ENCODE peak calls at places on chromosomes 13 and 19, in eight cellular contexts. One of them, this sample, is unnamed.

GRCh38 chr13:109479991-109480696 is 306.2 kb downstream of the IRS2 start:
- DNase-seq in choroid plexus epithelial cell: peak; percentile 89
- DNase-seq in fibroblast of pulmonary artery: peak; percentile 73
- DNase-seq in astrocyte of the spinal cord: no peak
- DNase-seq in SJCRH30: no peak
- DNase-seq in thyroid gland: no peak
- DNase-seq in Panc1: no peak
- DNase-seq in foreskin fibroblast: peak; percentile 44
- DNase-seq in this sample: no peak

GRCh38 chr13:111893607-111894443 is 173.1 kb upstream of the SOX1 start:
- DNase-seq in foreskin fibroblast: no peak
- DNase-seq in Panc1: no peak
- DNase-seq in SJCRH30: no peak
- DNase-seq in choroid plexus epithelial cell: no peak
- DNase-seq in thyroid gland: no peak
- DNase-seq in fibroblast of pulmonary artery: no peak
- DNase-seq in astrocyte of the spinal cord: no peak
- DNase-seq in this sample: no peak

GRCh38 chr13:99312493-99312883 is 5.3 kb upstream of the GPR183 start:
- DNase-seq in choroid plexus epithelial cell: peak; percentile 94
- DNase-seq in fibroblast of pulmonary artery: peak; percentile 72
- DNase-seq in astrocyte of the spinal cord: peak; percentile 49
- DNase-seq in thyroid gland: peak; percentile 88
- DNase-seq in foreskin fibroblast: peak; percentile 99
- DNase-seq in SJCRH30: no peak
- DNase-seq in Panc1: no peak
- DNase-seq in this sample: no peak

GRCh38 chr19:13190781-13191540 is 40.8 kb downstream of the IER2 start:
- DNase-seq in Panc1: no peak
- DNase-seq in SJCRH30: no peak
- DNase-seq in choroid plexus epithelial cell: no peak
- DNase-seq in astrocyte of the spinal cord: no peak
- DNase-seq in thyroid gland: no peak
- DNase-seq in fibroblast of pulmonary artery: no peak
- DNase-seq in foreskin fibroblast: no peak
- DNase-seq in this sample: no peak

GRCh38 chr19:829129-829758 is 1.6 kb downstream of the AZU1 start:
- DNase-seq in foreskin fibroblast: no peak
- DNase-seq in choroid plexus epithelial cell: no peak
- DNase-seq in astrocyte of the spinal cord: no peak
- DNase-seq in fibroblast of pulmonary artery: no peak
- DNase-seq in SJCRH30: no peak
- DNase-seq in thyroid gland: no peak
- DNase-seq in Panc1: no peak
- DNase-seq in this sample: no peak

GRCh38 chr19:41288898-41289505 is 21.0 kb upstream of the CCDC97 start:
- DNase-seq in foreskin fibroblast: no peak
- DNase-seq in SJCRH30: no peak
- DNase-seq in fibroblast of pulmonary artery: no peak
- DNase-seq in choroid plexus epithelial cell: no peak
- DNase-seq in Panc1: no peak
- DNase-seq in astrocyte of the spinal cord: no peak
- DNase-seq in thyroid gland: no peak
- DNase-seq in this sample: no peak

GRCh38 chr19:34173145-34173956 is 1.0 kb downstream of the LSM14A start:
- DNase-seq in SJCRH30: peak; percentile 16
- DNase-seq in foreskin fibroblast: peak; percentile 15
- DNase-seq in fibroblast of pulmonary artery: peak; percentile 55
- DNase-seq in Panc1: no peak
- DNase-seq in thyroid gland: peak; percentile 76
- DNase-seq in choroid plexus epithelial cell: peak; percentile 72
- DNase-seq in astrocyte of the spinal cord: no peak
- DNase-seq in this sample: no peak

GRCh38 chr13:99311137-99311536 is 3.9 kb upstream of the GPR183 start:
- DNase-seq in thyroid gland: no peak
- DNase-seq in SJCRH30: no peak
- DNase-seq in choroid plexus epithelial cell: no peak
- DNase-seq in Panc1: no peak
- DNase-seq in foreskin fibroblast: no peak
- DNase-seq in fibroblast of pulmonary artery: no peak
- DNase-seq in astrocyte of the spinal cord: peak; percentile 37
- DNase-seq in this sample: no peak

GRCh38 chr13:99796175-99796819 is 175.3 kb downstream of the ZIC5 start:
- DNase-seq in choroid plexus epithelial cell: peak; percentile 57
- DNase-seq in foreskin fibroblast: peak; percentile 12
- DNase-seq in Panc1: no peak
- DNase-seq in thyroid gland: no peak
- DNase-seq in fibroblast of pulmonary artery: peak; percentile 47
- DNase-seq in astrocyte of the spinal cord: peak; percentile 52
- DNase-seq in SJCRH30: peak; percentile 58
- DNase-seq in this sample: no peak

GRCh38 chr13:99033814-99034213 is 56.0 kb upstream of the DOCK9 start:
- DNase-seq in Panc1: no peak
- DNase-seq in choroid plexus epithelial cell: peak; percentile 65
- DNase-seq in fibroblast of pulmonary artery: peak; percentile 61
- DNase-seq in thyroid gland: no peak
- DNase-seq in SJCRH30: no peak
- DNase-seq in astrocyte of the spinal cord: peak; percentile 50
- DNase-seq in foreskin fibroblast: no peak
- DNase-seq in this sample: no peak

GRCh38 chr13:25581351-25581750 is 209.6 kb downstream of the ATP8A2 start:
- DNase-seq in SJCRH30: no peak
- DNase-seq in Panc1: no peak
- DNase-seq in thyroid gland: no peak
- DNase-seq in choroid plexus epithelial cell: no peak
- DNase-seq in fibroblast of pulmonary artery: no peak
- DNase-seq in astrocyte of the spinal cord: no peak
- DNase-seq in foreskin fibroblast: no peak
- DNase-seq in this sample: no peak

GRCh38 chr13:110323172-110323851 is 16.2 kb downstream of the COL4A2 start:
- DNase-seq in Panc1: no peak
- DNase-seq in fibroblast of pulmonary artery: no peak
- DNase-seq in SJCRH30: peak; percentile 61
- DNase-seq in astrocyte of the spinal cord: peak; percentile 96
- DNase-seq in foreskin fibroblast: peak; percentile 68
- DNase-seq in choroid plexus epithelial cell: peak; percentile 95
- DNase-seq in thyroid gland: no peak
- DNase-seq in this sample: no peak

GRCh38 chr19:42555317-42555716 is 27.0 kb upstream of the CEACAM1 start:
- DNase-seq in foreskin fibroblast: no peak
- DNase-seq in fibroblast of pulmonary artery: no peak
- DNase-seq in thyroid gland: no peak
- DNase-seq in SJCRH30: no peak
- DNase-seq in astrocyte of the spinal cord: no peak
- DNase-seq in Panc1: no peak
- DNase-seq in choroid plexus epithelial cell: peak; percentile 5
- DNase-seq in this sample: no peak

GRCh38 chr19:23286477-23286876 is 36.3 kb upstream of the ZNF724 start:
- DNase-seq in foreskin fibroblast: no peak
- DNase-seq in SJCRH30: peak; percentile 10
- DNase-seq in choroid plexus epithelial cell: no peak
- DNase-seq in Panc1: no peak
- DNase-seq in fibroblast of pulmonary artery: no peak
- DNase-seq in astrocyte of the spinal cord: no peak
- DNase-seq in thyroid gland: no peak
- DNase-seq in this sample: peak; percentile 25

GRCh38 chr19:2533686-2534085 is 57.8 kb downstream of the GADD45B start:
- DNase-seq in thyroid gland: no peak
- DNase-seq in foreskin fibroblast: no peak
- DNase-seq in Panc1: no peak
- DNase-seq in choroid plexus epithelial cell: peak; percentile 65
- DNase-seq in SJCRH30: no peak
- DNase-seq in astrocyte of the spinal cord: no peak
- DNase-seq in fibroblast of pulmonary artery: peak; percentile 61
- DNase-seq in this sample: no peak

GRCh38 chr13:105846923-105847322 is 688.5 kb downstream of the EFNB2 start:
- DNase-seq in fibroblast of pulmonary artery: no peak
- DNase-seq in astrocyte of the spinal cord: no peak
- DNase-seq in choroid plexus epithelial cell: no peak
- DNase-seq in thyroid gland: no peak
- DNase-seq in SJCRH30: no peak
- DNase-seq in Panc1: no peak
- DNase-seq in foreskin fibroblast: no peak
- DNase-seq in this sample: no peak

DNA sequence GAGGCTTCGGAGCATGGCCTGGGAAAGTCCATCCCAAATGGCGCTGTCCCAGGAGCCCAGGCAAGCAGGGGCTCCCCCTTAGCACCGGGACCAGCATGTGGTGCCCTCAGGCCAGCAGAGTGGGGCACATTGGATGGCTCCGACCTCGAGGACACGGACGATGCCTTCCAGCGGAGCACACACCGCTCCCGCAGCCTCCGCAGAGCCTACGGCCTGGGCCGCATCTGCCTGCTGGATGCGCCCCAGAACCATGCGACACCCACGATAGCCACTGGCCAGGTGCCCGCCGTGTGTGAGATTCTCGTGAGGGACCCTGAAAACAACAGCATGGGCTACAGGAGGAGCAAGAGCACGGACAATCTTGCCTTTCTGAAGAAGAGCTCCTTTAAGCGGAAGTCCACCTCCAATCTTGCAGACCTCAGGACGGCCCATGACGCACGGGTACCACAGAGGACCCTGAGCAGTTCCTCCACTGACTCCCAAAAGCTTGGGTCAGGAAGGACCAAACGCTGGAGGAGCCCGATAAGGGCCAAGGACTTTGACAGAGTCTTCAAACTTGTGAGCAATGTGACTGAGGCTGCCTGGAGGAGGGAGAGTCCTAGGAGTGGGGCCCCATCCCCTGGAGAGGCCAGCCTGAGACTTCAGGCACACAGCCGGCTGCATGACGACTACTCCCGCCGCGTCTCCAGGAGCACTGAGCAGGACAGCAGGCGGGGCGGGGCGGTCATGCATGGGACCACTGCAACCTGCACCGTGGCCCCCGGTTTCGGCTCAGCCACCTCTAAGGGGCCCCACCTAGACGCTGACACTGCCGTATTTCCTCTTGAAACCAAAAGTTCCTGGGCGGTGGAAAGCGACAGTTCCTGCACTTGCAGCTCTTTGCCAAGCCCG is 63.1 kb downstream of the SPATA13 start:
- DNase-seq in Panc1: no peak
- DNase-seq in SJCRH30: no peak
- DNase-seq in fibroblast of pulmonary artery: no peak
- DNase-seq in choroid plexus epithelial cell: no peak
- DNase-seq in astrocyte of the spinal cord: no peak
- DNase-seq in foreskin fibroblast: no peak
- DNase-seq in thyroid gland: peak; percentile 23
- DNase-seq in this sample: no peak
- H3K4me3 ChIP-seq in Panc1: no peak overlapping the region
- H3K4me3 ChIP-seq in SJCRH30: no peak overlapping the region
- H3K4me3 ChIP-seq in fibroblast of pulmonary artery: no peak overlapping the region
- H3K4me3 ChIP-seq in choroid plexus epithelial cell: no peak overlapping the region
- H3K4me3 ChIP-seq in astrocyte of the spinal cord: no peak overlapping the region
- H3K4me3 ChIP-seq in foreskin fibroblast: no peak overlapping the region
- H3K4me3 ChIP-seq in thyroid gland: no peak overlapping the region
- H3K4me3 ChIP-seq in this sample: no peak overlapping the region

DNA sequence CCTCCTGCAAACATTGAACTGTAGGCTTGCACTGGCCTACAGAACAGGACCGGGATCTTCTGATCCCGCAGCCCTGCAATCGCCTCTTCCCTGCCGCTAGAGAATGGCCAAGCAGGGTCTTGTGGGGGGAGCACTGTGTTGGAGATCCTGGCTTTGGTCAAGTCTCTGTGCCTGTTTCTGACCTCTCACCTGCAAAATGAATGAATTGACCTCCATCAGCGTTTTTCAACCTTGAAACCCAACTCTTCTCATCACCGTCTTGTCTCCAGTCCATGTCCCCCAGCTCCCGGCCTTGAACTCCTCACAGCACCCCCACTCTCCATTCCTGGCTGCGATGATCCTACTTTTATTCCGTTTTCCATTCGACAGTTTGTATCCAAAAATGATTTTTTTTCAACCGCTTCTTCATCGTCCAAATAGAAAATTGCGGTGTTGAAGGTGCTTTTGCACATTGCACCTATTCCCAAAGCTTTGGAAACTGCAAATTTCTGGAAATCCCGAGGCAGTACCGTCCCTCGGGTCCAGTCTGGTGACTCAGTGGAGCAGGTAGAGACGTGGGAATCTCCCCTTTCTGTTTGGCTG is 2.0 kb downstream of the MYO9B start:
- DNase-seq in astrocyte of the spinal cord: no peak
- DNase-seq in thyroid gland: no peak
- DNase-seq in SJCRH30: no peak
- DNase-seq in Panc1: no peak
- DNase-seq in fibroblast of pulmonary artery: no peak
- DNase-seq in foreskin fibroblast: no peak
- DNase-seq in choroid plexus epithelial cell: no peak
- DNase-seq in this sample: no peak
- H3K4me3 ChIP-seq in astrocyte of the spinal cord: no peak overlapping the region
- H3K4me3 ChIP-seq in thyroid gland: no peak overlapping the region
- H3K4me3 ChIP-seq in SJCRH30: no peak overlapping the region
- H3K4me3 ChIP-seq in Panc1: peak overlapping the region; percentile 81
- H3K4me3 ChIP-seq in fibroblast of pulmonary artery: peak overlapping the region; percentile 92
- H3K4me3 ChIP-seq in foreskin fibroblast: peak overlapping the region; percentile 87
- H3K4me3 ChIP-seq in choroid plexus epithelial cell: no peak overlapping the region
- H3K4me3 ChIP-seq in this sample: no peak overlapping the region

GRCh38 chr13:40681341-40682051 is 15.1 kb upstream of the FOXO1 start:
- DNase-seq in SJCRH30: peak; percentile 79
- DNase-seq in thyroid gland: peak; percentile 30
- DNase-seq in Panc1: no peak
- DNase-seq in foreskin fibroblast: no peak
- DNase-seq in choroid plexus epithelial cell: peak; percentile 58
- DNase-seq in astrocyte of the spinal cord: no peak
- DNase-seq in fibroblast of pulmonary artery: no peak
- DNase-seq in this sample: peak; percentile 70
- H3K4me3 ChIP-seq in SJCRH30: peak overlapping the region; percentile 5
- H3K4me3 ChIP-seq in thyroid gland: no peak overlapping the region
- H3K4me3 ChIP-seq in Panc1: no peak overlapping the region
- H3K4me3 ChIP-seq in foreskin fibroblast: no peak overlapping the region
- H3K4me3 ChIP-seq in choroid plexus epithelial cell: no peak overlapping the region
- H3K4me3 ChIP-seq in astrocyte of the spinal cord: no peak overlapping the region
- H3K4me3 ChIP-seq in fibroblast of pulmonary artery: no peak overlapping the region
- H3K4me3 ChIP-seq in this sample: no peak overlapping the region

GRCh38 chr19:10424011-10424637 is 3.8 kb downstream of the PDE4A start:
- DNase-seq in foreskin fibroblast: peak; percentile 48
- DNase-seq in Panc1: no peak
- DNase-seq in thyroid gland: peak; percentile 73
- DNase-seq in SJCRH30: peak; percentile 83
- DNase-seq in fibroblast of pulmonary artery: peak; percentile 73
- DNase-seq in astrocyte of the spinal cord: peak; percentile 50
- DNase-seq in choroid plexus epithelial cell: peak; percentile 70
- DNase-seq in this sample: peak; percentile 91

GRCh38 chr19:10420444-10421239 is at the start of gene PDE4A:
- DNase-seq in fibroblast of pulmonary artery: peak; percentile 44
- DNase-seq in foreskin fibroblast: no peak
- DNase-seq in astrocyte of the spinal cord: no peak
- DNase-seq in Panc1: no peak
- DNase-seq in choroid plexus epithelial cell: peak; percentile 60
- DNase-seq in thyroid gland: no peak
- DNase-seq in SJCRH30: peak; percentile 75
- DNase-seq in this sample: peak; percentile 87

GRCh38 chr19:10421240-10421948 is 1.1 kb downstream of the PDE4A start:
- DNase-seq in thyroid gland: no peak
- DNase-seq in choroid plexus epithelial cell: no peak
- DNase-seq in foreskin fibroblast: no peak
- DNase-seq in fibroblast of pulmonary artery: no peak
- DNase-seq in Panc1: no peak
- DNase-seq in SJCRH30: no peak
- DNase-seq in astrocyte of the spinal cord: no peak
- DNase-seq in this sample: no peak

GRCh38 chr19:10422846-10423245 is 2.5 kb downstream of the PDE4A start:
- DNase-seq in fibroblast of pulmonary artery: no peak
- DNase-seq in choroid plexus epithelial cell: no peak
- DNase-seq in Panc1: no peak
- DNase-seq in astrocyte of the spinal cord: no peak
- DNase-seq in foreskin fibroblast: no peak
- DNase-seq in SJCRH30: no peak
- DNase-seq in thyroid gland: no peak
- DNase-seq in this sample: no peak

GRCh38 chr19:10421981-10422461 is 1.7 kb downstream of the PDE4A start:
- DNase-seq in fibroblast of pulmonary artery: no peak
- DNase-seq in foreskin fibroblast: no peak
- DNase-seq in choroid plexus epithelial cell: no peak
- DNase-seq in astrocyte of the spinal cord: no peak
- DNase-seq in Panc1: no peak
- DNase-seq in thyroid gland: no peak
- DNase-seq in SJCRH30: no peak
- DNase-seq in this sample: no peak
- H3K4me3 ChIP-seq in fibroblast of pulmonary artery: no peak overlapping the region
- H3K4me3 ChIP-seq in foreskin fibroblast: no peak overlapping the region
- H3K4me3 ChIP-seq in choroid plexus epithelial cell: peak overlapping the region; percentile 5
- H3K4me3 ChIP-seq in astrocyte of the spinal cord: no peak overlapping the region
- H3K4me3 ChIP-seq in Panc1: peak overlapping the region; percentile 51
- H3K4me3 ChIP-seq in thyroid gland: no peak overlapping the region
- H3K4me3 ChIP-seq in SJCRH30: peak overlapping the region; percentile 64
- H3K4me3 ChIP-seq in this sample: peak overlapping the region; percentile 99